ENCODE peak calls at places on chromosomes 5 and 9, in eight cellular contexts. R, A, X, T, G, U, C and K are unnamed samples.

GRCh38 chr9:131608469-131609115 is 63.3 kb downstream of the PRRT1B start:
- DNase-seq in R (peak; percentile 93), A (peak; percentile 69), X (peak; percentile 53), T (no peak), G (peak; percentile 38), U (no peak), C (peak; percentile 90), K (no peak)

GRCh38 chr9:68920921-68921320 is 93.0 kb downstream of the PRKACG start:
- DNase-seq in R (no peak), A (no peak), X (no peak), T (no peak), G (no peak), U (no peak), C (no peak), K (no peak)

GRCh38 chr5:91033370-91033769 is 349.7 kb downstream of the ARRDC3 start:
- DNase-seq in R (no peak), A (no peak), X (no peak), T (no peak), G (no peak), U (no peak), C (no peak), K (no peak)

GRCh38 chr5:96483878-96484277 is 50.8 kb upstream of the PCSK1 start:
- DNase-seq in R (no peak), A (no peak), X (no peak), T (no peak), G (no peak), U (no peak), C (no peak), K (no peak)

GRCh38 chr5:607541-608285 is 4.4 kb upstream of the CEP72 start:
- DNase-seq in R (no peak), A (no peak), X (no peak), T (peak; percentile 48), G (no peak), U (no peak), C (no peak), K (no peak)

GRCh38 chr9:76456202-76456926 is 2.6 kb upstream of the GCNT1 start:
- DNase-seq in R (no peak), A (no peak), X (peak; percentile 61), T (peak; percentile 68), G (no peak), U (no peak), C (no peak), K (peak; percentile 34)

GRCh38 chr9:70452365-70452764 is 37.9 kb upstream of the KLF9 start:
- DNase-seq in R (peak; percentile 79), A (no peak), X (no peak), T (no peak), G (no peak), U (no peak), C (no peak), K (no peak)

GRCh38 chr9:81656871-81657337 is 32.4 kb downstream of the TLE1 start:
- DNase-seq in R (no peak), A (no peak), X (no peak), T (no peak), G (no peak), U (no peak), C (no peak), K (no peak)

GRCh38 chr5:120465281-120465961 is 1.3 kb downstream of the PRR16 start:
- DNase-seq in R (peak; percentile 50), A (no peak), X (peak; percentile 41), T (peak; percentile 45), G (no peak), U (peak; percentile 60), C (peak; percentile 56), K (no peak)

GRCh38 chr9:125839322-125839721 is 92.1 kb downstream of the PBX3 start:
- DNase-seq in R (no peak), A (no peak), X (no peak), T (no peak), G (no peak), U (no peak), C (no peak), K (no peak)

DNA sequence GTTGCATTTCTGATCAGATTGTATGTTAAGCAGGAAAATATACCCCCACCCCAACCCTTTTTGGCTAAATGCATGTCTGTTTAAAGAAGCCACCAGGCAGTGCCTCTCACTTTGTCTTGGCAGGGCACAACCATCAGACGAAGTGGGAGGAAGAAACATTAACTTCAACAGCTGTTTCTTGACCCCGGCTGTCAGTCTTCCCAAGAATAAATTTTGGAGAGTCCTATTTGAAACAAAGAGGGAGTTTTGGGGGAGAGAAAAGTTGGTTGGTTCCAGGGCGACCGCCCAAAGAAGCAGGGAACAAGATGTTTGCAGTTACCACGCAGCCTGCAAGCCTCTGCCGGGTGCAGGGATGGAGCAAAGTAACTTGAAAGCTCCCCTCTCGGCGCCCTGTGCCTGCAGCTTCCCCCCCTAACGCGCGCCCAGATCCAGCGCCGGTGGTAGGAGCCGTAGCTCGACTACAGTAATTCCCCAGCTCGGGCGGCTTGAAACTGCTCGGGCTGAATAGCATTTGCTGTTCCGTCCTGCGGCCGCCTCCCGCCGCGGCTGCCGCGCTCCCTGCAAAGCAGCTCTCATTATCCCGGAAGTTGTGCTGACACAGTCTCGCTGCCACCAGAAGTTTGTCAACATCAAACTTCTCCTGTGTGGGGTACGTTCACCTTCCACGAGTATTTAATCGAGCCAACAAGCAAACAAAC is 100.7 kb upstream of the SSBP2 start:
- DNase-seq in R (peak; percentile 97), A (peak; percentile 93), X (peak; percentile 81), T (peak; percentile 94), G (peak; percentile 94), U (peak; percentile 96), C (peak; percentile 98), K (peak; percentile 66)
- TF ChIP-seq POLR2A in R (no peak), A (peak; percentile 30), X (peak; percentile 37), T (peak; percentile 61), G (peak; percentile 64), U (no peak), C (peak; percentile 58), K (peak; percentile 69)

DNA sequence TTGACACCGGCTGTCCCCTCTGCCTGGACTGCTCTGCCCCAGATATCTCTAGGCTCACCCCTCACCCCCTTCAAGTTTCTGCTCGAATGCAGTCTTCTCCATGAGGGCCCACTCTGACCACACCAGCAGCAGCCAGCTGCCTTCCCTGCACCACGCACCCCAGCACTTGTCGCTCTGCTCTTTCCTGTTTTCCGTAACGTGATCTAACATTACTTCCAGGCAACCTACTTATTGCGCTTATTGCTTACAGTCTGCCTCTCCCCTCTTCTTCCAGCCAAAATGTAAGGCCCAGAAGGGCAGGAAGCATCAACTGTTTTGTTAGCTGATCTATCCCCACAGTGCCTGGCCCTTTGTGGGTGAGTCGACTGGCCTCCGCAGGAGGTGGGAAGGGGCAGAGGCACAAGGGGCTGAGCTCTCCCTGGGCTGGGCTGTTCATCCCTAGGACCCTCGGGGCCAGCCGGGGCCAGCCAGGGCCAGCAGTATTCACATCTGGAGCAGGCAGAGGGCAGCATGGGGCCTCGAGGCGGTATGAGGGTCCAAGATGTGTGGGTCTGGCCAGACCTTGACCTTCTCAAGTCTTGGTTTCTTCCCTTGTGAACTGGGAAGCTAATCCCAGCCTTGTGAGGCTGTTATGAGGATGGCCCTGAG is 11.6 kb upstream of the DBN1 start:
- DNase-seq in R (no peak), A (no peak), X (no peak), T (no peak), G (no peak), U (no peak), C (no peak), K (no peak)
- TF ChIP-seq POLR2A in R (no peak), A (no peak), X (no peak), T (no peak), G (no peak), U (no peak), C (no peak), K (no peak)

GRCh38 chr9:137435980-137436760 is 5.0 kb downstream of the ENTPD8 start:
- DNase-seq in R (peak; percentile 74), A (peak; percentile 93), X (peak; percentile 100), T (peak; percentile 89), G (no peak), U (peak; percentile 83), C (peak; percentile 40), K (no peak)
- TF ChIP-seq POLR2A in R (no peak), A (no peak), X (no peak), T (peak; percentile 78), G (no peak), U (no peak), C (no peak), K (no peak)

GRCh38 chr9:128103589-128103962 is 24.0 kb downstream of the PTGES2 start:
- DNase-seq in R (peak; percentile 77), A (no peak), X (no peak), T (no peak), G (no peak), U (no peak), C (peak; percentile 9), K (no peak)

GRCh38 chr9:128101690-128102089 is 25.8 kb downstream of the PTGES2 start:
- DNase-seq in R (peak; percentile 87), A (no peak), X (no peak), T (no peak), G (no peak), U (peak; percentile 73), C (peak; percentile 67), K (no peak)

GRCh38 chr9:128104171-128104618 is 23.3 kb downstream of the PTGES2 start:
- DNase-seq in R (peak; percentile 94), A (no peak), X (no peak), T (peak; percentile 86), G (no peak), U (no peak), C (peak; percentile 22), K (no peak)

GRCh38 chr9:128102196-128102595 is 25.3 kb downstream of the PTGES2 start:
- DNase-seq in R (peak; percentile 71), A (no peak), X (no peak), T (no peak), G (no peak), U (no peak), C (peak; percentile 14), K (no peak)

DNA sequence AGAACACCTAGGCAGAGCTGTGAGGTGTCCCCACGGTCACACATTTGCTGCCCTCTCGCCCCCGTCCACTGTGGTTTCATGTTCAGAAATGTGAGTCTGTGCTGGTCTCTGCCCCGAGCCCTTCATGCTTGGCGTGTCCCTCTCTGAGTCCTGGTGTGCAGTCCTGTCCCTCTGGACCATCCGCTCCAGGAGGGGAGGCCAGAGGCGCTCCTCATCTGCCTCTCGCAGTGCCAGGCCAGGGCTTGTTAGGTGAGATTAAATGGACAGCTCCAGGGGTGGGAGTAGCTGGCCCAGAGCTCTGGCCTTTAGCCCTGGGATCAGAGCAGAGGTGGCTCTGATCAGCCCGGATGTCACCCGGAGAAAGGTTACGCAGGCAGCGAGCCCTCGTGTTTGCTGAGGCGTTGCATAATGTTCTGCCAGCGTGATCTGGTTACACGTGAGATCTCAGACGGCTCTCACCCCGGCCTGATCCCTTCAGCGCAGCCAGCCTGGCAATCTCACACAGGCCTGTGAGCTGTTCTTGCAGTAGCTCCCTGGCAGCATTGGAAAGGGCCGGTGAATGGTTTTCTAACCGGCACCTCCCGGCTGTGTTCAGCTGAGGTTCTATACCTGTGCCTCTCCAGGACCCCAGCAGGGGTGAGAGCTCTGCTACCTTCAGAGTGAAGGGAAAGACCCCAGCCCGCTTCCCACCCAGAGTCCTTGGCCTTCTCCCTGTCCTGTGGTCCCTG is 24.5 kb downstream of the PTGES2 start:
- DNase-seq in R (peak; percentile 99), A (no peak), X (no peak), T (peak; percentile 61), G (no peak), U (no peak), C (peak; percentile 28), K (no peak)
- TF ChIP-seq POLR2A in R (no peak), A (no peak), X (no peak), T (no peak), G (no peak), U (no peak), C (no peak), K (no peak)

GRCh38 chr5:141223112-141223783 is at the start of gene PCDHB14:
- DNase-seq in R (no peak), A (no peak), X (peak; percentile 54), T (no peak), G (no peak), U (no peak), C (no peak), K (no peak)
- TF ChIP-seq POLR2A in R (no peak), A (no peak), X (no peak), T (no peak), G (no peak), U (no peak), C (no peak), K (no peak)